ENCODE peak calls at places on chromosomes 5 and 9, in nine cellular contexts. Z is A549, J is tibial nerve, O is H1, Q is K562, G is transverse colon, N is ovary, W is sigmoid colon, X is HepG2. Y is an unnamed sample.

GRCh38 chr9:81381694-81382093 is 307.7 kb downstream of the TLE1 start:
- DNase-seq in O (no peak), G (no peak), N (no peak), X (no peak), Q (no peak), Z (no peak), J (no peak), W (no peak), Y (no peak)

GRCh38 chr9:89991204-89991790 is 386.5 kb downstream of the GADD45G start:
- DNase-seq in N (no peak), W (no peak), G (no peak), O (no peak), X (no peak), Q (no peak), Z (no peak), J (no peak), Y (no peak)

GRCh38 chr5:174383196-174384178 is 338.0 kb downstream of the NSG2 start:
- DNase-seq in W (no peak), J (no peak), N (no peak), Q (no peak), X (no peak), O (no peak), G (no peak), Z (no peak), Y (no peak)

GRCh38 chr5:147918899-147919298 is 12.6 kb upstream of the C5orf46 start:
- DNase-seq in O (no peak), Z (no peak), W (no peak), G (no peak), X (no peak), J (no peak), Q (no peak), N (no peak), Y (no peak)

GRCh38 chr9:35367451-35367850 is 122.5 kb upstream of the RUSC2 start:
- DNase-seq in X (no peak), N (no peak), O (no peak), W (no peak), Q (no peak), J (no peak), G (no peak), Z (no peak), Y (no peak)

GRCh38 chr9:84993105-84993504 is 323.6 kb downstream of the NTRK2 start:
- DNase-seq in W (no peak), Z (no peak), N (no peak), X (no peak), G (no peak), O (no peak), J (no peak), Q (no peak), Y (no peak)

GRCh38 chr5:173472784-173473278 is 143.6 kb downstream of the BOD1 start:
- DNase-seq in Q (no peak), J (no peak), G (no peak), O (no peak), X (no peak), W (no peak), Z (no peak), N (no peak), Y (no peak)

GRCh38 chr5:157563373-157564148 is 12.0 kb downstream of the ADAM19 start:
- DNase-seq in N (peak; percentile 47), G (no peak), X (no peak), W (no peak), Q (no peak), J (no peak), Z (no peak), O (no peak), Y (no peak)

GRCh38 chr5:90337449-90338052 is 72.0 kb downstream of the CETN3 start:
- DNase-seq in N (no peak), O (no peak), X (peak; percentile 55), G (no peak), J (no peak), Z (no peak), Q (no peak), W (no peak), Y (no peak)

GRCh38 chr5:132484386-132484715 is 6.2 kb downstream of the IRF1 start:
- DNase-seq in J (no peak), N (no peak), X (no peak), G (peak; percentile 7), O (no peak), W (peak; percentile 52), Z (no peak), Q (no peak), Y (no peak)

DNA sequence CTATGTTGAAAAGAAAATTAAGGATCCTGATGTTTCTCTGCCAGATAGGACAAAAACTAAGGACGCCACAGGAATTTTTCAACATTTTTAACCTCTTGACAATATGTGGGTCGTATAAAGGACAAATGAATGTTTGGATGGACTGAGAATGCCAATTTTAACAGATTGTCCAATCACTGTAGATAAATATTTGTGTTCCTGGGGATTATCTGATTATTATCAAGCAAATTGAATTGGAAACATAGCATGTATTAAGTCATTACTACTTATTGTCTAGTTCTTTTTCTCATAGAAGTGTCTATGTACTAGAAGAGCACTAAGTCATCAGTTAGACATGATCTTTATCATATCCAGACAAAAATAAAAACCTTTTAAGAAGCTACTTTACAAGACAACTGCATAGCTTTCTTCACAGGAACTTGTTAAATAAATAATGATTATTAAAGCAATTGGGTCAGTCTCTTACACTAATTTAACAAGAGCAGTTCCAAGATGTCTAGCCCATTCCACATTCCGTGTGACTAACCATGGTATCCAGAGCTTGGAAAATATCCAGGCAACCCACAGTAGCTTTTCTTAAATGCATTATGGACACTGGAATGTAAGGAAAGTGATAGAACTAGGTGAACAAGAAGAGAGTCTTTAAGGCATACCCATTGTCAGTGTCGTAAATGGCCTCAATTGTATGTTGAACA is 127.5 kb upstream of the CDKN2B start:
- DNase-seq in N (no peak), W (no peak), X (no peak), G (no peak), O (no peak), Z (no peak), J (no peak), Q (no peak), Y (no peak)
- TF ChIP-seq EP300 in N (no peak), W (no peak), X (no peak), G (no peak), O (no peak), Z (no peak), J (no peak), Q (no peak), Y (no peak)

GRCh38 chr9:131714161-131714646 is 25.7 kb downstream of the RAPGEF1 start:
- DNase-seq in J (peak; percentile 45), Z (no peak), Q (no peak), O (no peak), G (no peak), N (peak; percentile 37), W (peak; percentile 90), X (no peak), Y (peak; percentile 63)

GRCh38 chr9:131714821-131715220 is 25.1 kb downstream of the RAPGEF1 start:
- DNase-seq in Q (no peak), O (no peak), Z (no peak), N (no peak), X (no peak), G (no peak), J (no peak), W (no peak), Y (no peak)

GRCh38 chr9:131712151-131712716 is 27.6 kb downstream of the RAPGEF1 start:
- DNase-seq in J (no peak), Q (no peak), X (no peak), N (no peak), O (no peak), Z (no peak), W (no peak), G (no peak), Y (no peak)

GRCh38 chr9:131715906-131716305 is 24.0 kb downstream of the RAPGEF1 start:
- DNase-seq in X (no peak), J (no peak), Z (no peak), Q (no peak), G (no peak), N (no peak), O (no peak), W (no peak), Y (no peak)

GRCh38 chr9:131713016-131713415 is 26.9 kb downstream of the RAPGEF1 start:
- DNase-seq in X (no peak), N (no peak), G (no peak), W (no peak), O (no peak), Z (no peak), J (no peak), Q (no peak), Y (no peak)
- TF ChIP-seq EP300 in X (no peak), N (no peak), G (no peak), W (no peak), O (no peak), Z (no peak), J (no peak), Q (no peak), Y (no peak)

DNA sequence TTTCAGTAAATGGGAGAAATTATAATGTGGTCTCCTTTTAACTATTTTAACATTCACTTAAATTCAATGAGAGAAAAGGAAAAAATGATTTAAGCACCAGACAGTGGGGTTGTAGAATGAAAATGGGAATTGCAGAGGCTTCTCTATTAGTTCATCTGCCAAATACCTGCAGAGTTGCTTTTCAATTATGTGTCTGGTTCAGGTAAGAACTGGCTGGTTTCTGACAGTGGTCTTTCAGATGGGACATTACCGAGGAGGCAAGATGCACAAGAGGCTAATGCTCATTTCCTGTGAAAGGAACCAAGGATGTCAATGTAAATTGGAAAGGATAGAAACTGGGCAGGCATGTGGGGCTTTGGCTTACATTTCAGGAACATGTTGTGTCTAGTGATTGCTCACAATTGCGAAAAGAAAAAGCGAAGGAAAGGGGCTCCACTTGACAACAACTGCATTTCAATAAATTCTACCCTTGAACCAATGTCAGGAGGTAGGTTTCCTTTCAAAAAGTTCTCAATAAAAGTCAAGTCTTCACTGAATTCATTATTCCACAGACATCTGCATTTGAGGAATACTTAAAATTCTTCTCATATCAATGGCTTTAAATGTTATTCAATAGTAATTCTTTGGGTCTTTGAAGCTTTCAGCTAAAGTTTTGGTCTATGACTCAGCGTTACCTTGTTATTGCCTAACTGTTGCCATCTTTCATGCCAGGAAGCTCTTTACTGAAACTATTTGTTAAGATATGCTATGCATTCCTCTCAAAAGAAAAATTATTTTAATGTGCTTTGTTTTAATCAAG is 170.3 kb downstream of the NNT start:
- DNase-seq in Q (no peak), G (no peak), Z (no peak), J (no peak), X (peak; percentile 35), W (no peak), O (peak; percentile 10), N (no peak), Y (no peak)
- TF ChIP-seq EP300 in Q (no peak), G (no peak), Z (no peak), J (no peak), X (no peak), W (no peak), O (no peak), N (no peak), Y (no peak)

GRCh38 chr9:130013326-130013725 is 29.7 kb downstream of the FNBP1 start:
- DNase-seq in W (no peak), O (no peak), X (no peak), J (no peak), Z (no peak), N (no peak), Q (no peak), G (no peak), Y (no peak)

GRCh38 chr9:130003943-130004552 is 38.9 kb downstream of the FNBP1 start:
- DNase-seq in N (no peak), Q (no peak), Z (no peak), G (peak; percentile 60), W (peak; percentile 36), O (no peak), J (no peak), X (no peak), Y (no peak)

GRCh38 chr9:130010151-130010988 is 32.6 kb downstream of the FNBP1 start:
- DNase-seq in N (no peak), G (peak; percentile 11), X (no peak), O (no peak), Q (no peak), W (no peak), Z (no peak), J (no peak), Y (no peak)

GRCh38 chr9:130008577-130008976 is 34.4 kb downstream of the FNBP1 start:
- DNase-seq in X (peak; percentile 82), O (no peak), N (no peak), Z (no peak), G (no peak), Q (no peak), J (no peak), W (no peak), Y (no peak)
- TF ChIP-seq EP300 in X (no peak), O (no peak), N (no peak), Z (no peak), G (no peak), Q (no peak), J (no peak), W (no peak), Y (no peak)

Y was measured in upper lobe of left lung.